ENCODE peak calls at places on chromosomes 7 and 10, in eight cellular contexts. Q is activated CD8-positive, alpha-beta memory T cell treated with anti-CD3 and anti-CD28 coated beads for 48 hours; R is EL; L is EH; I is ELF-1; F is T-helper 22 cell; U is HFF-Myc; M is C1 segment of cervical spinal cord. V is an unnamed sample.

GRCh38 chr10:117419921-117420320 is 44.7 kb upstream of the PDZD8 start:
- DNase-seq in Q (no peak), R (peak; percentile 39), L (peak; percentile 43), I (no peak), F (no peak), U (no peak), M (no peak), V (no peak)

GRCh38 chr10:102121739-102122372 is 1.7 kb upstream of the LDB1 start:
- DNase-seq in Q (no peak), R (no peak), L (peak; percentile 55), I (peak; percentile 62), F (no peak), U (no peak), M (no peak), V (no peak)

GRCh38 chr7:50446542-50446960 is 3.6 kb downstream of the FIGNL1 start:
- DNase-seq in Q (no peak), R (peak; percentile 68), L (peak; percentile 41), I (peak; percentile 4), F (no peak), U (no peak), M (no peak), V (no peak)

GRCh38 chr10:69102429-69102828 is 14.5 kb downstream of the SRGN start:
- DNase-seq in Q (no peak), R (no peak), L (no peak), I (no peak), F (no peak), U (no peak), M (no peak), V (no peak)

GRCh38 chr7:152893801-152894294 is 134.3 kb downstream of the ACTR3B start:
- DNase-seq in Q (no peak), R (no peak), L (no peak), I (no peak), F (no peak), U (no peak), M (no peak), V (no peak)

GRCh38 chr7:54904986-54905385 is 113.8 kb upstream of the EGFR start:
- DNase-seq in Q (no peak), R (peak; percentile 53), L (peak; percentile 52), I (no peak), F (no peak), U (no peak), M (no peak), V (no peak)

GRCh38 chr10:110646417-110647135 is 2.4 kb downstream of the RBM20 start:
- DNase-seq in Q (no peak), R (no peak), L (no peak), I (no peak), F (no peak), U (no peak), M (no peak), V (no peak)

GRCh38 chr7:47539398-47540052 is 42.4 kb downstream of the TNS3 start:
- DNase-seq in Q (no peak), R (peak; percentile 65), L (peak; percentile 72), I (peak; percentile 50), F (no peak), U (no peak), M (no peak), V (no peak)

GRCh38 chr7:1257863-1258262 is 25.2 kb downstream of the UNCX start:
- DNase-seq in Q (no peak), R (no peak), L (no peak), I (no peak), F (no peak), U (no peak), M (no peak), V (no peak)

GRCh38 chr7:145978769-145979168 is 137.8 kb upstream of the CNTNAP2 start:
- DNase-seq in Q (no peak), R (no peak), L (no peak), I (no peak), F (no peak), U (no peak), M (no peak), V (no peak)

GRCh38 chr10:116085333-116085732 is 187.7 kb downstream of the GFRA1 start:
- DNase-seq in Q (no peak), R (no peak), L (no peak), I (no peak), F (no peak), U (no peak), M (no peak), V (no peak)

GRCh38 chr7:34928052-34928451 is 109.2 kb downstream of the DPY19L1 start:
- DNase-seq in Q (peak; percentile 13), R (peak; percentile 44), L (peak; percentile 27), I (peak; percentile 82), F (no peak), U (no peak), M (peak; percentile 66), V (peak; percentile 17)

GRCh38 chr7:36232971-36233550 is 80.0 kb downstream of the EEPD1 start:
- DNase-seq in Q (no peak), R (no peak), L (no peak), I (no peak), F (no peak), U (no peak), M (no peak), V (no peak)

GRCh38 chr10:70664702-70665195 is 7.6 kb upstream of the ADAMTS14 start:
- DNase-seq in Q (no peak), R (peak; percentile 99), L (peak; percentile 99), I (no peak), F (no peak), U (peak; percentile 99), M (peak; percentile 66), V (no peak)

GRCh38 chr10:13352519-13352918 is 4.4 kb upstream of the SEPHS1 start:
- DNase-seq in Q (no peak), R (no peak), L (no peak), I (peak; percentile 75), F (no peak), U (no peak), M (no peak), V (no peak)

GRCh38 chr10:20624642-20625041 is 272.5 kb downstream of the NEBL start:
- DNase-seq in Q (no peak), R (no peak), L (no peak), I (no peak), F (no peak), U (no peak), M (no peak), V (no peak)

GRCh38 chr10:121216721-121217181 is 365.6 kb downstream of the WDR11 start:
- DNase-seq in Q (no peak), R (no peak), L (no peak), I (no peak), F (no peak), U (no peak), M (peak; percentile 57), V (no peak)

GRCh38 chr7:28544453-28545142 is 132.3 kb downstream of the CREB5 start:
- DNase-seq in Q (no peak), R (no peak), L (no peak), I (no peak), F (no peak), U (no peak), M (no peak), V (no peak)

GRCh38 chr10:30467939-30468338 is 34.0 kb downstream of the MAP3K8 start:
- DNase-seq in Q (no peak), R (no peak), L (no peak), I (no peak), F (no peak), U (no peak), M (no peak), V (no peak)

GRCh38 chr10:104333037-104333727 is 5.1 kb downstream of the ITPRIP start:
- DNase-seq in Q (no peak), R (no peak), L (no peak), I (peak; percentile 21), F (peak; percentile 44), U (no peak), M (no peak), V (peak; percentile 27)

GRCh38 chr7:41918597-41918996 is 215.7 kb upstream of the INHBA start:
- DNase-seq in Q (no peak), R (peak; percentile 81), L (peak; percentile 87), I (no peak), F (no peak), U (no peak), M (no peak), V (no peak)

GRCh38 chr10:113961261-113961938 is 82.3 kb upstream of the ADRB1 start:
- DNase-seq in Q (no peak), R (no peak), L (no peak), I (no peak), F (peak; percentile 83), U (no peak), M (no peak), V (peak; percentile 70)

V was measured in T-helper 17 cell.